ENCODE peak calls at places on chromosome 18, in five cellular contexts. X is head of caudate nucleus, S is AG20443, W is uterus, N is GM12892. Z is an unnamed sample.

GRCh38 chr18:22271030-22271429 is 101.6 kb downstream of the GATA6 start:
- DNase-seq in X (no peak), S (no peak), W (no peak), N (no peak), Z (no peak)

GRCh38 chr18:41751161-41751560 is 203.9 kb upstream of the PIK3C3 start:
- DNase-seq in X (no peak), S (no peak), W (no peak), N (no peak), Z (no peak)

GRCh38 chr18:14905350-14905749 is 157.4 kb downstream of the ANKRD30B start:
- DNase-seq in X (no peak), S (no peak), W (no peak), N (no peak), Z (no peak)

GRCh38 chr18:56747032-56747658 is 96.0 kb downstream of the WDR7 start:
- DNase-seq in X (no peak), S (no peak), W (no peak), N (no peak), Z (no peak)

GRCh38 chr18:57534535-57534934 is 52.0 kb downstream of the FECH start:
- DNase-seq in X (no peak), S (no peak), W (no peak), N (no peak), Z (no peak)

GRCh38 chr18:43789234-43790000 is 512.1 kb upstream of the SYT4 start:
- DNase-seq in X (no peak), S (peak; percentile 26), W (no peak), N (no peak), Z (peak; percentile 3)

GRCh38 chr18:28652654-28653053 is 475.7 kb upstream of the CDH2 start:
- DNase-seq in X (no peak), S (no peak), W (no peak), N (no peak), Z (no peak)

GRCh38 chr18:40012931-40013609 is 1942.0 kb upstream of the PIK3C3 start:
- DNase-seq in X (no peak), S (no peak), W (no peak), N (no peak), Z (peak; percentile 2)

GRCh38 chr18:32391126-32391525 is 79.6 kb downstream of the GAREM1 start:
- DNase-seq in X (no peak), S (no peak), W (no peak), N (no peak), Z (no peak)

GRCh38 chr18:46332956-46333355 is 228.8 kb downstream of the HAUS1 start:
- DNase-seq in X (peak; percentile 17), S (no peak), W (no peak), N (no peak), Z (no peak)

GRCh38 chr18:70423988-70424387 is 135.1 kb downstream of the SOCS6 start:
- DNase-seq in X (no peak), S (peak; percentile 57), W (no peak), N (no peak), Z (peak; percentile 77)

GRCh38 chr18:10851824-10852225 is 297.5 kb downstream of the PIEZO2 start:
- DNase-seq in X (no peak), S (peak; percentile 59), W (no peak), N (peak; percentile 5), Z (peak; percentile 58)

GRCh38 chr18:32271649-32272324 is 81.9 kb downstream of the MEP1B start:
- DNase-seq in X (no peak), S (peak; percentile 77), W (no peak), N (no peak), Z (peak; percentile 54)

GRCh38 chr18:45282101-45282812 is 333.0 kb upstream of the SLC14A2 start:
- DNase-seq in X (no peak), S (peak; percentile 15), W (no peak), N (no peak), Z (no peak)

GRCh38 chr18:59988098-59988706 is 88.4 kb downstream of the PMAIP1 start:
- DNase-seq in X (peak; percentile 41), S (peak; percentile 49), W (peak; percentile 24), N (no peak), Z (peak; percentile 67)

GRCh38 chr18:44699571-44700261 is 19.0 kb downstream of the SETBP1 start:
- DNase-seq in X (no peak), S (no peak), W (no peak), N (no peak), Z (no peak)

GRCh38 chr18:53795061-53795460 is 429.4 kb downstream of the MBD2 start:
- DNase-seq in X (no peak), S (no peak), W (no peak), N (no peak), Z (no peak)

GRCh38 chr18:29874519-29875098 is 1167.9 kb downstream of the DSC3 start:
- DNase-seq in X (no peak), S (peak; percentile 6), W (no peak), N (no peak), Z (peak; percentile 13)

GRCh38 chr18:59200787-59201186 is 19.2 kb upstream of the GRP start:
- DNase-seq in X (no peak), S (peak; percentile 45), W (no peak), N (no peak), Z (peak; percentile 46)

GRCh38 chr18:43692291-43692690 is 415.0 kb upstream of the SYT4 start:
- DNase-seq in X (no peak), S (peak; percentile 5), W (no peak), N (no peak), Z (peak; percentile 82)

GRCh38 chr18:58135806-58136331 is 91.8 kb downstream of the NEDD4L start:
- DNase-seq in X (peak; percentile 51), S (peak; percentile 80), W (peak; percentile 47), N (peak; percentile 51), Z (peak; percentile 68)

GRCh38 chr18:9673296-9674251 is 34.5 kb upstream of the RAB31 start:
- DNase-seq in X (no peak), S (peak; percentile 83), W (no peak), N (peak; percentile 72), Z (peak; percentile 89)

GRCh38 chr18:10927980-10928605 is 221.3 kb downstream of the PIEZO2 start:
- DNase-seq in X (no peak), S (no peak), W (no peak), N (no peak), Z (no peak)

GRCh38 chr18:50190236-50190635 is 4.7 kb downstream of the MYO5B start:
- DNase-seq in X (no peak), S (no peak), W (no peak), N (no peak), Z (no peak)

GRCh38 chr18:12520442-12520992 is 112.8 kb downstream of the PRELID3A start:
- DNase-seq in X (no peak), S (peak; percentile 36), W (peak; percentile 21), N (no peak), Z (peak; percentile 52)

GRCh38 chr18:33870059-33870458 is 292.0 kb downstream of the ASXL3 start:
- DNase-seq in X (no peak), S (no peak), W (no peak), N (no peak), Z (peak; percentile 2)

GRCh38 chr18:67513285-67513684 is 3.2 kb downstream of the DSEL start:
- DNase-seq in X (no peak), S (no peak), W (no peak), N (no peak), Z (no peak)

GRCh38 chr18:75624836-75625235 is 197.3 kb upstream of the SMIM21 start:
- DNase-seq in X (no peak), S (no peak), W (no peak), N (no peak), Z (peak; percentile 24)

GRCh38 chr18:3313685-3314084 is 51.8 kb downstream of the MYL12B start:
- DNase-seq in X (no peak), S (no peak), W (no peak), N (no peak), Z (no peak)

GRCh38 chr18:7207366-7207765 is 23.5 kb upstream of the LRRC30 start:
- DNase-seq in X (no peak), S (no peak), W (no peak), N (no peak), Z (peak; percentile 8)

GRCh38 chr18:28794459-28795245 is 617.7 kb upstream of the CDH2 start:
- DNase-seq in X (no peak), S (peak; percentile 9), W (no peak), N (no peak), Z (peak; percentile 50)

GRCh38 chr18:6934859-6935258 is 182.7 kb downstream of the LAMA1 start:
- DNase-seq in X (no peak), S (no peak), W (no peak), N (no peak), Z (no peak)

GRCh38 chr18:58881469-58881868 is 16.8 kb downstream of the ZNF532 start:
- DNase-seq in X (no peak), S (no peak), W (no peak), N (no peak), Z (no peak)

Z was measured in AG10803.